ENCODE peak calls at places on chromosomes 16 and 17, in seven cellular contexts. F is HEK293T; K is stimulated activated effector memory CD8-positive, alpha-beta T cell treated with anti-CD3 and anti-CD28 coated beads, Interleukin-12 subunit alpha, Interleukin-12 subunit beta, amount 100 ng/mL, for 72 hours; O is MM.1S; L is endothelial cell of umbilical vein; V is lung; S is CD8-positive, alpha-beta T cell. B is an unnamed sample.

GRCh38 chr17:48791128-48792032 is 25.6 kb downstream of the TTLL6 start:
- DNase-seq in L (peak), S (no peak), K (peak), V (peak), F (peak), O (peak), B (peak)

GRCh38 chr17:61970030-61970429 is 42.2 kb upstream of the INTS2 start:
- DNase-seq in K (no peak), O (no peak), F (no peak), S (no peak), V (no peak), L (no peak), B (no peak)

GRCh38 chr16:84339316-84339715 is 29.0 kb upstream of the ATP2C2 start:
- DNase-seq in F (no peak), S (no peak), L (no peak), K (no peak), V (no peak), O (no peak), B (no peak)

GRCh38 chr16:27475561-27475960 is 73.6 kb downstream of the IL21R start:
- DNase-seq in O (no peak), F (no peak), L (peak), K (no peak), V (no peak), S (no peak), B (no peak)

GRCh38 chr17:69235338-69236058 is 6.9 kb upstream of the ABCA10 start:
- DNase-seq in O (peak), K (peak), F (peak), S (peak), V (peak), L (peak), B (peak)

GRCh38 chr16:71628810-71629209 is 2.8 kb downstream of the MARVELD3 start:
- DNase-seq in S (no peak), F (no peak), K (no peak), L (peak), V (no peak), O (no peak), B (peak)

GRCh38 chr17:68599091-68599872 is 1.9 kb downstream of the FAM20A start:
- DNase-seq in V (no peak), K (no peak), O (no peak), L (no peak), F (no peak), S (no peak), B (no peak)

GRCh38 chr16:11250091-11250785 is 5.8 kb downstream of the SOCS1 start:
- DNase-seq in F (no peak), O (no peak), V (no peak), K (peak), L (no peak), S (no peak), B (no peak)

GRCh38 chr16:16083421-16084156 is 134.2 kb downstream of the ABCC1 start:
- DNase-seq in L (no peak), V (no peak), K (no peak), S (no peak), F (no peak), O (no peak), B (no peak)

GRCh38 chr16:12228607-12229499 is 252.3 kb downstream of the SNX29 start:
- DNase-seq in V (no peak), F (peak), S (no peak), O (no peak), K (no peak), L (peak), B (peak)

B was measured in smooth muscle cell of the brain vasculature.